ENCODE peak calls at places on chromosomes 11 and 22, in four cellular contexts. One of them, this sample, is unnamed.

GRCh38 chr22:41557401-41558240 is 3.2 kb upstream of the CSDC2 start:
- DNase-seq in PC-3: no peak
- DNase-seq in NCI-H1048: no peak
- DNase-seq in fibroblast of lung: peak
- DNase-seq in this sample: peak

GRCh38 chr11:74849525-74850391 is 99.1 kb downstream of the XRRA1 start:
- DNase-seq in PC-3: peak
- DNase-seq in NCI-H1048: no peak
- DNase-seq in fibroblast of lung: peak
- DNase-seq in this sample: peak

GRCh38 chr11:118290923-118291322 is 13.6 kb upstream of the CD3E start:
- DNase-seq in PC-3: peak
- DNase-seq in NCI-H1048: no peak
- DNase-seq in fibroblast of lung: no peak
- DNase-seq in this sample: peak

GRCh38 chr11:16902979-16903378 is 111.2 kb downstream of the PLEKHA7 start:
- DNase-seq in PC-3: no peak
- DNase-seq in NCI-H1048: no peak
- DNase-seq in fibroblast of lung: no peak
- DNase-seq in this sample: peak

GRCh38 chr11:26905368-26905767 is 88.5 kb upstream of the FIBIN start:
- DNase-seq in PC-3: no peak
- DNase-seq in NCI-H1048: no peak
- DNase-seq in fibroblast of lung: peak
- DNase-seq in this sample: peak

GRCh38 chr11:128720522-128720985 is 26.7 kb downstream of the FLI1 start:
- DNase-seq in PC-3: no peak
- DNase-seq in NCI-H1048: no peak
- DNase-seq in fibroblast of lung: peak
- DNase-seq in this sample: no peak

GRCh38 chr11:71420455-71421241 is 27.5 kb downstream of the DHCR7 start:
- DNase-seq in PC-3: peak
- DNase-seq in NCI-H1048: no peak
- DNase-seq in fibroblast of lung: peak
- DNase-seq in this sample: peak

GRCh38 chr11:12185914-12186313 is 75.5 kb downstream of the MICAL2 start:
- DNase-seq in PC-3: no peak
- DNase-seq in NCI-H1048: no peak
- DNase-seq in fibroblast of lung: peak
- DNase-seq in this sample: no peak

GRCh38 chr11:8693555-8693954 is 11.0 kb downstream of the RPL27A start:
- DNase-seq in PC-3: no peak
- DNase-seq in NCI-H1048: no peak
- DNase-seq in fibroblast of lung: no peak
- DNase-seq in this sample: no peak

GRCh38 chr11:93710239-93710638 is 31.1 kb downstream of the TAF1D start:
- DNase-seq in PC-3: no peak
- DNase-seq in NCI-H1048: no peak
- DNase-seq in fibroblast of lung: no peak
- DNase-seq in this sample: no peak

GRCh38 chr22:35384973-35385588 is 4.2 kb downstream of the HMOX1 start:
- DNase-seq in PC-3: no peak
- DNase-seq in NCI-H1048: no peak
- DNase-seq in fibroblast of lung: no peak
- DNase-seq in this sample: no peak

GRCh38 chr22:44454113-44454769 is 43.8 kb downstream of the RTL6 start:
- DNase-seq in PC-3: no peak
- DNase-seq in NCI-H1048: no peak
- DNase-seq in fibroblast of lung: no peak
- DNase-seq in this sample: no peak

GRCh38 chr11:57751676-57752253 is at the start of gene BTBD18:
- DNase-seq in PC-3: peak
- DNase-seq in NCI-H1048: no peak
- DNase-seq in fibroblast of lung: peak
- DNase-seq in this sample: peak

GRCh38 chr22:20926243-20926642 is 9.0 kb downstream of the CRKL start:
- DNase-seq in PC-3: no peak
- DNase-seq in NCI-H1048: no peak
- DNase-seq in fibroblast of lung: no peak
- DNase-seq in this sample: no peak

GRCh38 chr11:96863520-96863919 is 473.7 kb downstream of the JRKL start:
- DNase-seq in PC-3: no peak
- DNase-seq in NCI-H1048: no peak
- DNase-seq in fibroblast of lung: no peak
- DNase-seq in this sample: no peak

GRCh38 chr11:122882189-122882808 is at the start of gene JHY:
- DNase-seq in PC-3: no peak
- DNase-seq in NCI-H1048: no peak
- DNase-seq in fibroblast of lung: no peak
- DNase-seq in this sample: no peak

This sample was measured in epithelial cell of esophagus.